ENCODE peak calls at places on chromosomes 3 and 15, in nine cellular contexts. F, E, O, B, J, T, V, W and Q are unnamed samples.

GRCh38 chr3:8736436-8736835 is 2.8 kb downstream of the CAV3 start:
- DNase-seq in O (no peak), F (no peak), B (no peak), T (no peak), J (no peak), V (no peak), E (no peak), W (no peak), Q (no peak)

GRCh38 chr3:87696276-87697013 is 362.4 kb downstream of the CGGBP1 start:
- DNase-seq in J (no peak), B (no peak), O (no peak), E (no peak), V (no peak), T (peak; percentile 1), W (no peak), F (no peak), Q (no peak)

GRCh38 chr15:55858661-55859060 is 115.7 kb upstream of the PRTG start:
- DNase-seq in V (no peak), W (no peak), T (no peak), F (no peak), B (no peak), E (peak; percentile 52), J (no peak), O (no peak), Q (no peak)

GRCh38 chr3:129526121-129526900 is 2.1 kb upstream of the RHO start:
- DNase-seq in B (no peak), W (no peak), J (no peak), O (no peak), E (peak; percentile 8), V (no peak), F (no peak), T (no peak), Q (no peak)

GRCh38 chr15:75577401-75578205 is 1.5 kb downstream of the PTPN9 start:
- DNase-seq in T (no peak), V (no peak), B (no peak), O (no peak), J (no peak), E (peak; percentile 28), F (peak; percentile 30), W (no peak), Q (no peak)

GRCh38 chr3:37676885-37677284 is 184.8 kb upstream of the CTDSPL start:
- DNase-seq in F (no peak), E (no peak), T (no peak), W (no peak), B (no peak), V (no peak), J (no peak), O (no peak), Q (no peak)

GRCh38 chr3:46958469-46959168 is 17.9 kb downstream of the CCDC12 start:
- DNase-seq in W (no peak), V (no peak), J (no peak), O (no peak), E (no peak), B (no peak), F (no peak), T (no peak), Q (peak; percentile 0)

GRCh38 chr3:188914556-188914955 is 257.2 kb upstream of the TPRG1 start:
- DNase-seq in B (no peak), V (no peak), J (no peak), O (peak; percentile 23), W (no peak), E (peak; percentile 89), T (no peak), F (no peak), Q (no peak)

GRCh38 chr3:35505181-35505580 is 134.1 kb upstream of the ARPP21 start:
- DNase-seq in E (no peak), W (no peak), V (no peak), B (no peak), J (no peak), O (no peak), F (peak; percentile 78), T (no peak), Q (no peak)

GRCh38 chr3:46942079-46942478 is 34.5 kb downstream of the CCDC12 start:
- DNase-seq in W (no peak), E (no peak), O (no peak), J (no peak), T (no peak), F (no peak), V (no peak), B (no peak), Q (no peak)

GRCh38 chr3:196351541-196351940 is 13.4 kb upstream of the TM4SF19 start:
- DNase-seq in F (no peak), B (no peak), W (no peak), J (no peak), V (no peak), T (no peak), E (no peak), O (no peak), Q (no peak)

GRCh38 chr15:56640127-56640526 is 93.2 kb downstream of the ZNF280D start:
- DNase-seq in J (no peak), W (no peak), B (no peak), F (no peak), O (no peak), E (no peak), V (no peak), T (no peak), Q (no peak)

GRCh38 chr3:136305879-136306278 is 55.7 kb downstream of the PCCB start:
- DNase-seq in O (no peak), B (no peak), F (no peak), E (peak; percentile 70), V (no peak), W (no peak), T (no peak), J (peak; percentile 32), Q (no peak)

GRCh38 chr3:9681723-9682081 is 21.9 kb upstream of the CPNE9 start:
- DNase-seq in B (no peak), T (no peak), O (peak; percentile 84), V (no peak), J (no peak), F (peak; percentile 83), E (no peak), W (no peak), Q (no peak)

GRCh38 chr3:63685340-63685739 is 32.9 kb downstream of the SNTN start:
- DNase-seq in F (no peak), O (no peak), E (no peak), V (no peak), W (no peak), B (no peak), J (no peak), T (no peak), Q (no peak)

GRCh38 chr3:183310936-183311335 is 57.9 kb downstream of the B3GNT5 start:
- DNase-seq in E (no peak), O (no peak), J (no peak), W (no peak), T (no peak), V (no peak), F (no peak), B (no peak), Q (no peak)

GRCh38 chr3:54870423-54870822 is 57.4 kb downstream of the LRTM1 start:
- DNase-seq in J (no peak), O (peak; percentile 58), F (peak; percentile 64), V (peak; percentile 28), B (no peak), W (no peak), E (peak; percentile 97), T (peak; percentile 47), Q (no peak)

GRCh38 chr3:79019137-79019923 is 748.5 kb downstream of the ROBO1 start:
- DNase-seq in E (peak; percentile 93), T (peak; percentile 92), F (peak; percentile 95), J (no peak), V (peak; percentile 80), W (no peak), O (peak; percentile 86), B (peak; percentile 54), Q (peak; percentile 78)
- TF ChIP-seq POLR2A in E (peak; percentile 94), T (peak; percentile 73), F (peak; percentile 47), J (no peak), V (peak; percentile 59), W (peak; percentile 64), O (peak; percentile 88), B (no peak), Q (no peak)

GRCh38 chr15:39783244-39783820 is 691 bp upstream of the FSIP1 start:
- DNase-seq in F (no peak), V (no peak), E (peak; percentile 25), T (no peak), O (no peak), J (no peak), B (no peak), W (no peak), Q (no peak)
- H3K4me1 ChIP-seq in F (no peaks in the 10 kb centered on the region), V (peaks cover 6% of the 10 kb centered on the region), E (peaks cover 19% of the 10 kb centered on the region), T (peaks cover 15% of the 10 kb centered on the region), O (no peaks in the 10 kb centered on the region), J (peaks cover 23% of the 10 kb centered on the region), B (no peaks in the 10 kb centered on the region), W (peaks cover 26% of the 10 kb centered on the region), Q (peaks cover 22% of the 10 kb centered on the region)

DNA sequence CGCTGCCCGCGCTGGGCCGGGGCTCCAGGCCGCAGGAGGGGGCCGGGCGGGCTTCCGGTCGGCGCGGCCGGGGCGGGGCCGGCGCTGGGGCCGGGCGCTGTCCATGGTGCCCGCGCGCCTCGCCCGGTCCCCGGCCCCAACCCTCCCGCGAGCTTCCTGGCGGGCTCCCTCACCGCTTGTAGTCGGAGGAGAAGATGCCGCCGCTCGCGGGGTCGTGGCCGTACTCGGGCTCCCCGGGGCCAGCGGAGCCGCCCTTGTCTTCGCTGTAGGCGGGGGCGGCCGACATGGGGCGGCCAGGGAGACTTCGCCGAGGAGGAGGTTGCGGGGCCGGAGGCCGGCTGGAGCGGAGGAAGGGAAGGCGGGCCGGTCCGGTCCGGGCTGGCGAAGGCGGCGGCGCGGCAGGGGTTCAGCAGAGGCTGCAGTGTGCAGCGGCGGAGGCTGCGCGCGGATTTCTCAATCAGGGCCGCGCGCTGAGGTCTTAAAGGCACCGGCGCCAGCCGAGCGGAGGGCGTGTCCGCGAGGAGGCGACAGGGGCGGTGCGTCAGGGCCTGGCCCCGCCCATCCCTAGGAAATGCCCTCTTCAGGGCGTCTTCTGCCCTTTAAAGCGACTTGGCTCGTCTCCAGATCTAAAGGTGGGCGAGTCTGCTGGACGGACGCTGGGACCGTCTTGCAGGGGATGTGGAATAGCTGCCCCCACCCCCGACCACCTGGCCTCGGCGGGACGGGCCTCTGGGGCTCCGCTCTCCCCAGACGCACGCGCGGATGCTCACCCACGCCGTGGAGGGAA is at the start of gene AP3B2:
- DNase-seq in F (peak; percentile 83), E (peak; percentile 49), B (peak; percentile 57), V (peak; percentile 24), J (no peak), T (peak; percentile 77), O (peak; percentile 63), W (no peak), Q (peak; percentile 73)
- TF ChIP-seq POLR2A in F (no peak), E (no peak), B (no peak), V (peak; percentile 33), J (no peak), T (peak; percentile 23), O (no peak), W (no peak), Q (no peak)

DNA sequence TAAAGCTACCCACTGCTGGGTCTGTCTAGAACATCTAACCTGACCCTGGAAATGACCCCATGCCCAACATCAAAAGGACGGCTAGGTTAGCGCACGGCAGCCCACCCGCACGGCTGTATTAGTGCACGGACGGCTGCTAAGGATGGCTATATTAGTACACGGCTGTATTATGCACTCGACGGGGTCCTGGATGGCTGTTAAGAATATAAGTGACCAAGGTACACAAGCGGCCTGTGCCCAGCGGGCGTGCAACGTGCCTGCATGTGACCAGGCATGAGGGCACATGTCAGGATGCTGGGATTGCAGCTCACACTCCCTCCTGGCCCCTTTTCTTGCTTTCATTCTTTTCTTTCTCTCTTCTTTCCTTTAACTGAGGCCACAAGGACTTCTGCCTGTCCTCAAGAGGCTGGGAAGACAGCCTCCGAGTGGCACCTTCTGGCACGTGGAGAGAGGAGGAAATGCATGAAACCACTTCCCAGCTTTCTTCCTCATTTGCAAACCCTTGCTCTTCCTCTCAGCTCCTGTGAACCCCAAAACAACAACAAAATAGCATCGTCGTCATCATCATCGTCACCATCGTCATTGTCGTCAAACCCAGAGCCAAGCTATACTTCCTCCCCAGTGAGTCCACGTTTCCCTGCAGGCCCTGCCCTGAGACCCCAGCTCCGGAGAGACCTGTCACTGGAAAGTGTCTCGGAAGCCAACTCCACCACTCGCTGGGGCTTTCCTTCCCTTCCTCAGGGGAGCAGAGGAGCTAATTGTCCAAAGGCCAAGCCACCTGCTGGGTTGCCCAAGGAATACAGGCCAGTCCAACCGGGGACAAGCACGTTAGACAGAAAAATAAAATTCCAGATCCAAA is 101.8 kb downstream of the CHSY1 start:
- DNase-seq in J (no peak), V (no peak), F (no peak), T (no peak), E (no peak), W (no peak), B (peak; percentile 27), O (no peak), Q (no peak)
- H3K4me1 ChIP-seq in J (no peaks in the 10 kb centered on the region), V (no peaks in the 10 kb centered on the region), F (peaks cover 12% of the 10 kb centered on the region), T (no peaks in the 10 kb centered on the region), E (peaks cover 2% of the 10 kb centered on the region), W (no peaks in the 10 kb centered on the region), B (no peaks in the 10 kb centered on the region), O (no peaks in the 10 kb centered on the region), Q (peaks cover 19% of the 10 kb centered on the region)